ENCODE peak calls at places on chromosome 21, in nine cellular contexts. A, V, H, O, W, J, E, T and C are unnamed samples.

GRCh38 chr21:26845066-26845749 is at the start of gene ADAMTS1:
- DNase-seq in T (peak), W (peak), O (no peak), A (peak), V (peak), H (no peak), J (peak), E (peak), C (peak)

GRCh38 chr21:18222346-18222745 is 22.3 kb upstream of the CHODL start:
- DNase-seq in A (no peak), J (no peak), H (no peak), W (no peak), E (no peak), V (no peak), T (no peak), O (no peak), C (no peak)

GRCh38 chr21:44932366-44933181 is 7.3 kb upstream of the SLX9 start:
- DNase-seq in A (no peak), O (peak), E (no peak), W (no peak), T (no peak), V (peak), J (peak), H (no peak), C (no peak)

GRCh38 chr21:17802568-17802967 is 16.6 kb downstream of the C21orf91 start:
- DNase-seq in H (no peak), J (no peak), E (no peak), O (no peak), W (no peak), V (no peak), T (no peak), A (no peak), C (no peak)

GRCh38 chr21:29499734-29500343 is 201.1 kb downstream of the BACH1 start:
- DNase-seq in W (no peak), A (no peak), O (peak), J (no peak), H (peak), T (no peak), V (no peak), E (no peak), C (no peak)

GRCh38 chr21:14737922-14738321 is 191.8 kb upstream of the SAMSN1 start:
- DNase-seq in V (no peak), J (no peak), E (no peak), O (no peak), A (no peak), H (peak), W (no peak), T (no peak), C (peak)

GRCh38 chr21:16192900-16193299 is 463.1 kb downstream of the USP25 start:
- DNase-seq in A (no peak), J (no peak), T (no peak), H (no peak), V (no peak), E (no peak), W (no peak), O (no peak), C (peak)

GRCh38 chr21:24050233-24050632 is 1557.0 kb downstream of the MRPL39 start:
- DNase-seq in J (no peak), E (no peak), A (no peak), H (no peak), W (no peak), O (no peak), T (no peak), V (no peak), C (no peak)

GRCh38 chr21:25708467-25709065 is 26.1 kb downstream of the ATP5PF start:
- DNase-seq in E (no peak), T (no peak), A (no peak), V (no peak), J (no peak), W (peak), H (peak), O (peak), C (no peak)

GRCh38 chr21:45988366-45989347 is 7.1 kb downstream of the COL6A1 start:
- DNase-seq in H (no peak), V (peak), W (peak), T (no peak), E (peak), J (peak), A (no peak), O (no peak), C (peak)

GRCh38 chr21:26471116-26471505 is 102.0 kb downstream of the CYYR1 start:
- DNase-seq in E (no peak), V (no peak), W (no peak), A (no peak), H (no peak), J (no peak), O (no peak), T (no peak), C (no peak)

GRCh38 chr21:40732998-40733397 is 114.0 kb downstream of the DSCAM start:
- DNase-seq in W (no peak), E (no peak), O (no peak), V (no peak), H (no peak), A (no peak), T (no peak), J (no peak), C (no peak)

GRCh38 chr21:44734841-44735240 is 23.5 kb upstream of the TSPEAR start:
- DNase-seq in W (no peak), T (no peak), V (no peak), A (no peak), H (no peak), J (peak), E (no peak), O (no peak), C (no peak)

GRCh38 chr21:27498025-27498424 is 531.1 kb upstream of the ADAMTS5 start:
- DNase-seq in E (no peak), A (no peak), T (no peak), H (no peak), O (no peak), V (no peak), W (no peak), J (no peak), C (no peak)

GRCh38 chr21:41610042-41610839 is 102.3 kb upstream of the TMPRSS2 start:
- DNase-seq in A (no peak), W (no peak), J (peak), T (peak), V (no peak), E (no peak), H (no peak), O (peak), C (peak)

GRCh38 chr21:44582980-44583799 is 2.8 kb upstream of the KRTAP10-5 start:
- DNase-seq in J (no peak), W (no peak), V (no peak), T (no peak), H (no peak), A (no peak), O (no peak), E (no peak), C (peak)

GRCh38 chr21:44637018-44637850 is at the start of gene KRTAP10-10:
- DNase-seq in J (no peak), T (no peak), H (no peak), V (no peak), W (no peak), A (no peak), E (no peak), O (no peak), C (no peak)

GRCh38 chr21:16570856-16571255 is 841.1 kb downstream of the USP25 start:
- DNase-seq in T (no peak), E (no peak), V (no peak), A (no peak), H (no peak), O (no peak), J (no peak), W (no peak), C (no peak)

GRCh38 chr21:42525228-42525604 is 11.6 kb downstream of the SLC37A1 start:
- DNase-seq in T (no peak), E (no peak), J (no peak), A (no peak), H (no peak), V (no peak), W (peak), O (no peak), C (peak)

GRCh38 chr21:42653492-42654061 is at the start of gene PDE9A:
- DNase-seq in H (no peak), T (peak), E (no peak), W (peak), O (peak), V (peak), J (peak), A (no peak), C (no peak)

GRCh38 chr21:46097826-46098286 is at the start of gene COL6A2:
- DNase-seq in J (peak), O (peak), T (peak), E (peak), W (peak), A (no peak), V (peak), H (no peak), C (peak)

GRCh38 chr21:17512245-17513213 is at the start of gene CXADR:
- DNase-seq in W (peak), V (peak), T (peak), E (no peak), H (no peak), O (peak), J (peak), A (peak), C (peak)

GRCh38 chr21:15514073-15514946 is 215.5 kb upstream of the USP25 start:
- DNase-seq in E (no peak), O (no peak), W (no peak), A (no peak), H (no peak), J (no peak), V (no peak), T (no peak), C (no peak)

GRCh38 chr21:45475797-45476570 is 66.3 kb downstream of the SLC19A1 start:
- DNase-seq in T (no peak), J (no peak), E (no peak), H (no peak), O (no peak), W (no peak), V (no peak), A (no peak), C (no peak)

DNA sequence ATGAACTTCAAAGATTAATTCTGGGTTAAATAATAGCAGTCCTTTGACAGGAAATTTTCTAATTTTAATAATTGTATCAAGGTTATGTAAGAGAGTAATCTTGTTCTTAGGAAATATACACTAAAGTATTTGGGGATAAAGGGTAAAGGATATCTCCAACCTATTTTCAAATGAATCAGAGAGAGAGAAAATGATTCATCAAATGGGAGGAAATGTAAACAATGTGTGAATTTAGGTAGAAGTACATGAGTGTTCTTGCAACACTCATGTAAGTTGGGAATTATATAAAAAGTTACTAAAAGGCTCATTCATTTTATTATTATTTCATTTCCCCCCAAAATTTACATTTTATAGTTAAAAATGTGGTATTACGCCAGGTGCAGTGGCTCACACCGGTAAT is 20.4 kb upstream of the SIM2 start:
- DNase-seq in A (no peak), H (no peak), J (no peak), E (no peak), V (no peak), O (no peak), W (no peak), T (no peak), C (no peak)
- H3K4me3 ChIP-seq in A (no peak), H (no peak), J (no peak), E (no peak), V (no peak), O (no peak), W (no peak), T (no peak), C (no peak)

DNA sequence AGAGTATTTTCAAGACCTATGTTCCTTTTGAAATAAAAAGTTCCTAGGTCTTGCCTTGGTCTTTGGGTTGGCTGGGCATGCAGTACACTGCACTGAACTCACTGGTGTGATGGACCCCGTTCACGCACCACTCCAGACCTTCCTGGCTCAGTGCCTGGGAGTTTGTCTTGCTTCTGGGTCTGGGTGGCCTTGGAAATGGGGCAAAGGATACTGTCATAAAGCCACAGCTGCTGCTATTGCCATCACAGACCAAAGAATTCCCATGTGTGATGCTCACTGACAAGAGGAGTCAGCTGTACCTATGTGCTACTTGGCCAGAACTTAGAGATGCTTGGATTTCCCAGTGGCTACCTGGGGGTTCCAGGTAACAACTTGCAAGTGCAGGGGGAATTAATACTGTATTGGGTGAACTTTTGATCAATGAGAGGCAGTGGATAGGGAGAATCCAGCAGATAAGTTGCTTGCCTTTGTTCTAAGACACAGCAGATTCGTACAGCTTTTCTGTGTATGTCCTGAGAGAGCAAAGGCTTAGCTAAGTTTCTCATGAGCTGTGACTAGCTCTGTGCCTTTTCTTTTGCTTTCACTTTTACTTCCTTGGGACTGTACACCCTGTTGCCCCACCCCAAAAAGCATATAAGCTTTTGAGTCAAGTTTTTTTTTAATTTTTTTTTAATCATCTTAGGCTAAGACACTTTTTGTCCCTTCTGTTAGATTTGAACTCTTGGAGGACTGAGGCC is 115.3 kb downstream of the RUNX1 start:
- DNase-seq in O (no peak), E (no peak), T (no peak), J (no peak), H (no peak), A (no peak), W (no peak), V (no peak), C (no peak)
- H3K4me3 ChIP-seq in O (no peak), E (no peak), T (no peak), J (no peak), H (no peak), A (no peak), W (no peak), V (no peak), C (no peak)

GRCh38 chr21:36750579-36750959 is 51.7 kb downstream of the SIM2 start:
- DNase-seq in J (no peak), W (no peak), E (no peak), A (no peak), H (no peak), T (no peak), V (no peak), O (no peak), C (no peak)

GRCh38 chr21:36747114-36747814 is 48.3 kb downstream of the SIM2 start:
- DNase-seq in J (peak), W (no peak), O (peak), V (no peak), T (no peak), E (no peak), H (no peak), A (no peak), C (no peak)

GRCh38 chr21:36751383-36751782 is 52.5 kb downstream of the SIM2 start:
- DNase-seq in V (no peak), O (no peak), A (no peak), T (no peak), W (no peak), J (no peak), H (no peak), E (no peak), C (no peak)

GRCh38 chr21:36747815-36748381 is 49.0 kb downstream of the SIM2 start:
- DNase-seq in W (no peak), O (peak), A (peak), T (peak), H (no peak), E (no peak), J (no peak), V (no peak), C (no peak)

DNA sequence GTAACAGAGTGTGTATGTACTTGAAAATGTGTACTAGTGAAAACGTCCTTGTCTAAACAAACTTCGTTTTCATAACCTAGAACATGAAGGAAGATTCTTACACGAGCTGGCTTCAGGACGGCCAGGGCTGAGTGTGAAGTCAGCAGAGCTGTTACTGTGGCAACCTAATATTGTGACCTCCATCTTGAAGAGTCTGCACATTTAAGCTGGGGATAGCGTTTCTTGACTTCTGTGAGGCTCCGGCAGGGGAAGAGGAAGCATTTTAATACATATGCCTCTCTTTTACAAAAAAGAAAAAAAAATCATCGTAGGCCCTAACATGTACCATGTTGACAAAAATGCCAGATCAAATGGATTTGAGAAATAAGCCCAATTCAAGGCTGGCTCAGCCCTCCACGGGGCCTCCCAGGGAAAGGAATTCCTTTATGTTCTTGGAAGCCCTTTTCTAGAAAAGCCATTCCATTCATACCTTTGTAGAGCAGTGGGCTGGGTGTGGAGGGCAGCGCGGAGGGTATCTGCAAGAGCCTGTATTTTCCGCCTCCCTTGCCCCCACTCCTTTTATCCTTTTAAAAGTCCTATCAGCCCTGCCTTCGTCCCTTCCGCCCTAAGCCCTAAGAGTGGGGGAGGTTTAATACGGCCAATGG is 51.1 kb downstream of the SIM2 start:
- DNase-seq in H (no peak), J (no peak), T (no peak), E (no peak), W (no peak), V (no peak), O (no peak), A (no peak), C (no peak)
- H3K4me3 ChIP-seq in H (no peak), J (no peak), T (no peak), E (no peak), W (no peak), V (no peak), O (no peak), A (no peak), C (no peak)

GRCh38 chr21:37669249-37669648 is 247.0 kb downstream of the KCNJ6 start:
- DNase-seq in V (no peak), H (no peak), O (no peak), J (no peak), E (no peak), T (no peak), A (no peak), W (no peak), C (no peak)

GRCh38 chr21:37660709-37661108 is 255.5 kb downstream of the KCNJ6 start:
- DNase-seq in O (no peak), E (no peak), A (no peak), W (no peak), J (no peak), H (no peak), T (no peak), V (no peak), C (no peak)

GRCh38 chr21:37667380-37667779 is 248.9 kb downstream of the KCNJ6 start:
- DNase-seq in V (no peak), J (no peak), W (no peak), E (no peak), H (no peak), A (no peak), O (no peak), T (no peak), C (no peak)

GRCh38 chr21:37668462-37669239 is 247.6 kb downstream of the KCNJ6 start:
- DNase-seq in E (no peak), T (no peak), O (no peak), V (no peak), J (no peak), W (no peak), A (no peak), H (no peak), C (no peak)

GRCh38 chr21:37665230-37666024 is 250.8 kb downstream of the KCNJ6 start:
- DNase-seq in E (no peak), T (no peak), H (no peak), J (no peak), W (no peak), A (no peak), V (no peak), O (no peak), C (no peak)
- H3K4me3 ChIP-seq in E (no peak), T (no peak), H (no peak), J (no peak), W (no peak), A (no peak), V (no peak), O (no peak), C (no peak)